ENCODE peak calls at places on chromosomes 13 and 19, in eight cellular contexts. One of them, this sample, is unnamed.

GRCh38 chr13:99471231-99472202 is 29.8 kb upstream of the TM9SF2 start:
- DNase-seq in mucosa of descending colon: no peak
- DNase-seq in tibial artery: no peak
- DNase-seq in left lung: no peak
- DNase-seq in trophoblast cell: no peak
- DNase-seq in psoas muscle: no peak
- DNase-seq in epithelial cell of proximal tubule: no peak
- DNase-seq in cardiac muscle cell: no peak
- DNase-seq in this sample: no peak

GRCh38 chr13:19794552-19795143 is 11.9 kb upstream of the PSPC1 start:
- DNase-seq in mucosa of descending colon: peak
- DNase-seq in tibial artery: no peak
- DNase-seq in epithelial cell of proximal tubule: no peak
- DNase-seq in cardiac muscle cell: no peak
- DNase-seq in psoas muscle: no peak
- DNase-seq in left lung: no peak
- DNase-seq in trophoblast cell: peak
- DNase-seq in this sample: no peak

GRCh38 chr13:28031220-28031903 is 42.9 kb upstream of the URAD start:
- DNase-seq in left lung: no peak
- DNase-seq in mucosa of descending colon: peak
- DNase-seq in epithelial cell of proximal tubule: no peak
- DNase-seq in psoas muscle: no peak
- DNase-seq in cardiac muscle cell: no peak
- DNase-seq in trophoblast cell: no peak
- DNase-seq in tibial artery: peak
- DNase-seq in this sample: peak

GRCh38 chr13:93977986-93978385 is 501.5 kb downstream of the DCT start:
- DNase-seq in psoas muscle: no peak
- DNase-seq in tibial artery: no peak
- DNase-seq in cardiac muscle cell: no peak
- DNase-seq in epithelial cell of proximal tubule: no peak
- DNase-seq in left lung: no peak
- DNase-seq in mucosa of descending colon: no peak
- DNase-seq in trophoblast cell: no peak
- DNase-seq in this sample: no peak

GRCh38 chr13:47896546-47896945 is 104.5 kb downstream of the SUCLA2 start:
- DNase-seq in epithelial cell of proximal tubule: no peak
- DNase-seq in cardiac muscle cell: no peak
- DNase-seq in trophoblast cell: no peak
- DNase-seq in left lung: no peak
- DNase-seq in mucosa of descending colon: no peak
- DNase-seq in psoas muscle: no peak
- DNase-seq in tibial artery: no peak
- DNase-seq in this sample: no peak

GRCh38 chr19:50952890-50953289 is at the start of gene KLK5:
- DNase-seq in epithelial cell of proximal tubule: no peak
- DNase-seq in mucosa of descending colon: no peak
- DNase-seq in left lung: no peak
- DNase-seq in tibial artery: no peak
- DNase-seq in cardiac muscle cell: no peak
- DNase-seq in trophoblast cell: no peak
- DNase-seq in psoas muscle: no peak
- DNase-seq in this sample: no peak

GRCh38 chr13:54356209-54356608 is 1327.6 kb downstream of the OLFM4 start:
- DNase-seq in cardiac muscle cell: no peak
- DNase-seq in left lung: no peak
- DNase-seq in psoas muscle: no peak
- DNase-seq in mucosa of descending colon: no peak
- DNase-seq in tibial artery: no peak
- DNase-seq in epithelial cell of proximal tubule: no peak
- DNase-seq in trophoblast cell: no peak
- DNase-seq in this sample: no peak

GRCh38 chr13:51643882-51644281 is 59.6 kb downstream of the WDFY2 start:
- DNase-seq in mucosa of descending colon: no peak
- DNase-seq in left lung: no peak
- DNase-seq in cardiac muscle cell: no peak
- DNase-seq in tibial artery: no peak
- DNase-seq in psoas muscle: no peak
- DNase-seq in epithelial cell of proximal tubule: peak
- DNase-seq in trophoblast cell: no peak
- DNase-seq in this sample: no peak

GRCh38 chr13:99356216-99357089 is 49.3 kb upstream of the GPR183 start:
- DNase-seq in tibial artery: peak
- DNase-seq in cardiac muscle cell: no peak
- DNase-seq in left lung: no peak
- DNase-seq in mucosa of descending colon: no peak
- DNase-seq in epithelial cell of proximal tubule: no peak
- DNase-seq in trophoblast cell: no peak
- DNase-seq in psoas muscle: peak
- DNase-seq in this sample: peak

GRCh38 chr13:100827489-100828000 is 152.9 kb upstream of the TMTC4 start:
- DNase-seq in left lung: no peak
- DNase-seq in cardiac muscle cell: no peak
- DNase-seq in trophoblast cell: no peak
- DNase-seq in psoas muscle: no peak
- DNase-seq in mucosa of descending colon: no peak
- DNase-seq in tibial artery: no peak
- DNase-seq in epithelial cell of proximal tubule: no peak
- DNase-seq in this sample: no peak

DNA sequence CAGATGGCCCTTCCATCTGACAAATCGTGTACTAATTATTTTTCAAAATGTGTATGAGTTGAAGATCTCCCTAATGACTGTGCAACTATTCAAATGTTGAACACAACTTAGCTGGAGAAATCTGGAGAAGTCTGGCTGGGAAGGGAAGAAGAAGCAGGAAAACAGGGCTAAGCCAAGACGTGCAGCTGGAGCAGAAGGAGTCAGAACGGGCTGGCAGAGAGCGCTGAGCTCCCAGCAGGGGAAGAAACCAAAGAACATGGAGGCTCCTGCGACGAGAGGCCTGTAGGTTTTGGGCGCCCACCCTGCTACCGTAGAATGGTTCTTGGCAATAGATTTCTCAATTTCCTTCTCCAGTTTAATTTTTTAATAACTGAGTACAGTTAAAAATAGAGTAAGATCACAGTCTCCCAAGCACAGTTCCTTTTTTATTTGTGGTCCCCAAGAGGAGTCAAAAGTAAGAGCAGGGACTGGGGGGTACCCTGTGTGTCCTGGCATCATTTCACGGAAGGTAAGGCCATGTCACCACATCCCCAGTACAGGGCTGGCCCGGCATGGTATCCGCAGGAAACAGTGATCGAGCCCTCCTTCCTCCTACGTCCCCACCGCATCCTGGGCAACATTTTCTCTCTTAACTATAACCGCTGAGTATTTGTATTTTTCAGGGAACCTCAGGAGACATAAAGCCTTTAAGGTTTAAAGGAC is 13.4 kb upstream of the LATS2 start:
- DNase-seq in left lung: no peak
- DNase-seq in tibial artery: no peak
- DNase-seq in cardiac muscle cell: no peak
- DNase-seq in psoas muscle: no peak
- DNase-seq in epithelial cell of proximal tubule: no peak
- DNase-seq in mucosa of descending colon: no peak
- DNase-seq in trophoblast cell: no peak
- DNase-seq in this sample: peak
- H3K4me3 ChIP-seq in left lung: peak
- H3K4me3 ChIP-seq in tibial artery: peak
- H3K4me3 ChIP-seq in cardiac muscle cell: no peak
- H3K4me3 ChIP-seq in psoas muscle: peak
- H3K4me3 ChIP-seq in epithelial cell of proximal tubule: no peak
- H3K4me3 ChIP-seq in mucosa of descending colon: no peak
- H3K4me3 ChIP-seq in trophoblast cell: no peak
- H3K4me3 ChIP-seq in this sample: peak

GRCh38 chr13:110249326-110249725 is 57.6 kb downstream of the COL4A1 start:
- DNase-seq in psoas muscle: peak
- DNase-seq in cardiac muscle cell: no peak
- DNase-seq in tibial artery: no peak
- DNase-seq in left lung: no peak
- DNase-seq in epithelial cell of proximal tubule: no peak
- DNase-seq in trophoblast cell: no peak
- DNase-seq in mucosa of descending colon: no peak
- DNase-seq in this sample: peak
- H3K4me3 ChIP-seq in psoas muscle: no peak
- H3K4me3 ChIP-seq in cardiac muscle cell: no peak
- H3K4me3 ChIP-seq in tibial artery: no peak
- H3K4me3 ChIP-seq in left lung: no peak
- H3K4me3 ChIP-seq in epithelial cell of proximal tubule: no peak
- H3K4me3 ChIP-seq in trophoblast cell: no peak
- H3K4me3 ChIP-seq in mucosa of descending colon: no peak
- H3K4me3 ChIP-seq in this sample: no peak

GRCh38 chr13:39023316-39023715 is 14.6 kb downstream of the PROSER1 start:
- DNase-seq in tibial artery: no peak
- DNase-seq in psoas muscle: no peak
- DNase-seq in mucosa of descending colon: no peak
- DNase-seq in left lung: no peak
- DNase-seq in trophoblast cell: peak
- DNase-seq in cardiac muscle cell: no peak
- DNase-seq in epithelial cell of proximal tubule: no peak
- DNase-seq in this sample: no peak
- H3K4me3 ChIP-seq in tibial artery: no peak
- H3K4me3 ChIP-seq in psoas muscle: no peak
- H3K4me3 ChIP-seq in mucosa of descending colon: no peak
- H3K4me3 ChIP-seq in left lung: no peak
- H3K4me3 ChIP-seq in trophoblast cell: no peak
- H3K4me3 ChIP-seq in cardiac muscle cell: no peak
- H3K4me3 ChIP-seq in epithelial cell of proximal tubule: no peak
- H3K4me3 ChIP-seq in this sample: no peak

GRCh38 chr19:47626238-47626637 is 17.3 kb downstream of the BICRA start:
- DNase-seq in psoas muscle: no peak
- DNase-seq in left lung: no peak
- DNase-seq in tibial artery: no peak
- DNase-seq in trophoblast cell: no peak
- DNase-seq in cardiac muscle cell: no peak
- DNase-seq in mucosa of descending colon: no peak
- DNase-seq in epithelial cell of proximal tubule: no peak
- DNase-seq in this sample: no peak

GRCh38 chr19:47623921-47624391 is 15.0 kb downstream of the BICRA start:
- DNase-seq in cardiac muscle cell: peak
- DNase-seq in trophoblast cell: peak
- DNase-seq in left lung: peak
- DNase-seq in epithelial cell of proximal tubule: no peak
- DNase-seq in mucosa of descending colon: no peak
- DNase-seq in psoas muscle: no peak
- DNase-seq in tibial artery: no peak
- DNase-seq in this sample: no peak

GRCh38 chr19:47628058-47628771 is 19.3 kb downstream of the BICRA start:
- DNase-seq in tibial artery: no peak
- DNase-seq in cardiac muscle cell: no peak
- DNase-seq in left lung: peak
- DNase-seq in trophoblast cell: no peak
- DNase-seq in epithelial cell of proximal tubule: no peak
- DNase-seq in psoas muscle: no peak
- DNase-seq in mucosa of descending colon: no peak
- DNase-seq in this sample: no peak

GRCh38 chr19:47623151-47623920 is 14.4 kb downstream of the BICRA start:
- DNase-seq in left lung: no peak
- DNase-seq in epithelial cell of proximal tubule: no peak
- DNase-seq in trophoblast cell: no peak
- DNase-seq in cardiac muscle cell: no peak
- DNase-seq in psoas muscle: no peak
- DNase-seq in tibial artery: no peak
- DNase-seq in mucosa of descending colon: no peak
- DNase-seq in this sample: no peak

GRCh38 chr19:47625650-47626049 is 16.7 kb downstream of the BICRA start:
- DNase-seq in tibial artery: no peak
- DNase-seq in trophoblast cell: no peak
- DNase-seq in left lung: peak
- DNase-seq in psoas muscle: no peak
- DNase-seq in epithelial cell of proximal tubule: no peak
- DNase-seq in mucosa of descending colon: no peak
- DNase-seq in cardiac muscle cell: no peak
- DNase-seq in this sample: no peak
- H3K4me3 ChIP-seq in tibial artery: no peak
- H3K4me3 ChIP-seq in trophoblast cell: no peak
- H3K4me3 ChIP-seq in left lung: no peak
- H3K4me3 ChIP-seq in psoas muscle: no peak
- H3K4me3 ChIP-seq in epithelial cell of proximal tubule: no peak
- H3K4me3 ChIP-seq in mucosa of descending colon: no peak
- H3K4me3 ChIP-seq in cardiac muscle cell: no peak
- H3K4me3 ChIP-seq in this sample: no peak

GRCh38 chr13:78608705-78609463 is 5.5 kb upstream of the POU4F1 start:
- DNase-seq in trophoblast cell: no peak
- DNase-seq in left lung: peak
- DNase-seq in cardiac muscle cell: no peak
- DNase-seq in mucosa of descending colon: no peak
- DNase-seq in epithelial cell of proximal tubule: no peak
- DNase-seq in psoas muscle: no peak
- DNase-seq in tibial artery: no peak
- DNase-seq in this sample: no peak
- H3K4me3 ChIP-seq in trophoblast cell: peak
- H3K4me3 ChIP-seq in left lung: peak
- H3K4me3 ChIP-seq in cardiac muscle cell: peak
- H3K4me3 ChIP-seq in mucosa of descending colon: no peak
- H3K4me3 ChIP-seq in epithelial cell of proximal tubule: peak
- H3K4me3 ChIP-seq in psoas muscle: peak
- H3K4me3 ChIP-seq in tibial artery: peak
- H3K4me3 ChIP-seq in this sample: peak